ENCODE peak calls at places on chromosomes 4 and X, in nine cellular contexts. One of them, this sample, is unnamed.
A peak's percentile ranks its signal among the peaks of the same experiment; 100 is the strongest.

GRCh38 chrX:103685396-103685795 is 1.1 kb downstream of the MORF4L2 start:
- DNase-seq in transverse colon: no peak
- DNase-seq in tibial artery: no peak
- DNase-seq in GM12878: no peak
- DNase-seq in IMR-90: no peak
- DNase-seq in lung: no peak
- DNase-seq in neural progenitor cell: no peak
- DNase-seq in esophagus squamous epithelium: no peak
- DNase-seq in CD8-positive, alpha-beta memory T cell: no peak
- DNase-seq in this sample: no peak

GRCh38 chrX:125492439-125492838 is 172.8 kb downstream of the TEX13C start:
- DNase-seq in transverse colon: no peak
- DNase-seq in lung: no peak
- DNase-seq in IMR-90: no peak
- DNase-seq in GM12878: no peak
- DNase-seq in CD8-positive, alpha-beta memory T cell: no peak
- DNase-seq in neural progenitor cell: no peak
- DNase-seq in tibial artery: no peak
- DNase-seq in esophagus squamous epithelium: no peak
- DNase-seq in this sample: no peak

GRCh38 chr4:8329859-8330761 is 60.6 kb downstream of the HTRA3 start:
- DNase-seq in CD8-positive, alpha-beta memory T cell: no peak
- DNase-seq in esophagus squamous epithelium: no peak
- DNase-seq in GM12878: no peak
- DNase-seq in neural progenitor cell: no peak
- DNase-seq in transverse colon: peak; percentile 4
- DNase-seq in tibial artery: peak; percentile 63
- DNase-seq in IMR-90: no peak
- DNase-seq in lung: no peak
- DNase-seq in this sample: peak; percentile 66

GRCh38 chr4:77395481-77395880 is 210.1 kb upstream of the CXCL13 start:
- DNase-seq in CD8-positive, alpha-beta memory T cell: no peak
- DNase-seq in tibial artery: no peak
- DNase-seq in esophagus squamous epithelium: no peak
- DNase-seq in transverse colon: no peak
- DNase-seq in lung: no peak
- DNase-seq in neural progenitor cell: no peak
- DNase-seq in GM12878: no peak
- DNase-seq in IMR-90: no peak
- DNase-seq in this sample: no peak

GRCh38 chrX:45324941-45325340 is 124.3 kb upstream of the DIPK2B start:
- DNase-seq in esophagus squamous epithelium: no peak
- DNase-seq in tibial artery: no peak
- DNase-seq in neural progenitor cell: no peak
- DNase-seq in transverse colon: no peak
- DNase-seq in IMR-90: peak; percentile 52
- DNase-seq in CD8-positive, alpha-beta memory T cell: no peak
- DNase-seq in lung: no peak
- DNase-seq in GM12878: no peak
- DNase-seq in this sample: no peak

GRCh38 chr4:20754091-20754490 is 53.8 kb downstream of the PACRGL start:
- DNase-seq in CD8-positive, alpha-beta memory T cell: no peak
- DNase-seq in lung: no peak
- DNase-seq in GM12878: no peak
- DNase-seq in neural progenitor cell: no peak
- DNase-seq in transverse colon: no peak
- DNase-seq in esophagus squamous epithelium: no peak
- DNase-seq in IMR-90: no peak
- DNase-seq in tibial artery: no peak
- DNase-seq in this sample: no peak

GRCh38 chr4:8281519-8282133 is 12.1 kb downstream of the HTRA3 start:
- DNase-seq in tibial artery: peak; percentile 78
- DNase-seq in neural progenitor cell: no peak
- DNase-seq in lung: no peak
- DNase-seq in IMR-90: peak; percentile 74
- DNase-seq in transverse colon: peak; percentile 33
- DNase-seq in CD8-positive, alpha-beta memory T cell: no peak
- DNase-seq in esophagus squamous epithelium: no peak
- DNase-seq in GM12878: no peak
- DNase-seq in this sample: peak; percentile 96

GRCh38 chrX:128781506-128781905 is 729.3 kb upstream of the ACTRT1 start:
- DNase-seq in tibial artery: no peak
- DNase-seq in CD8-positive, alpha-beta memory T cell: no peak
- DNase-seq in lung: no peak
- DNase-seq in neural progenitor cell: peak; percentile 57
- DNase-seq in IMR-90: no peak
- DNase-seq in GM12878: no peak
- DNase-seq in transverse colon: peak; percentile 48
- DNase-seq in esophagus squamous epithelium: no peak
- DNase-seq in this sample: no peak

GRCh38 chr4:86972997-86973396 is 38.2 kb downstream of the AFF1 start:
- DNase-seq in esophagus squamous epithelium: no peak
- DNase-seq in neural progenitor cell: no peak
- DNase-seq in CD8-positive, alpha-beta memory T cell: no peak
- DNase-seq in lung: peak; percentile 70
- DNase-seq in transverse colon: peak; percentile 63
- DNase-seq in tibial artery: no peak
- DNase-seq in IMR-90: no peak
- DNase-seq in GM12878: no peak
- DNase-seq in this sample: no peak

GRCh38 chrX:77451041-77451440 is 3.9 kb downstream of the FGF16 start:
- DNase-seq in tibial artery: no peak
- DNase-seq in neural progenitor cell: no peak
- DNase-seq in GM12878: no peak
- DNase-seq in CD8-positive, alpha-beta memory T cell: no peak
- DNase-seq in IMR-90: peak; percentile 52
- DNase-seq in transverse colon: no peak
- DNase-seq in esophagus squamous epithelium: no peak
- DNase-seq in lung: no peak
- DNase-seq in this sample: no peak

GRCh38 chr4:23022032-23022431 is 329.3 kb downstream of the GBA3 start:
- DNase-seq in IMR-90: peak; percentile 9
- DNase-seq in CD8-positive, alpha-beta memory T cell: no peak
- DNase-seq in transverse colon: no peak
- DNase-seq in GM12878: no peak
- DNase-seq in esophagus squamous epithelium: no peak
- DNase-seq in lung: no peak
- DNase-seq in neural progenitor cell: no peak
- DNase-seq in tibial artery: no peak
- DNase-seq in this sample: no peak

GRCh38 chr4:10083861-10084641 is 32.5 kb downstream of the WDR1 start:
- DNase-seq in IMR-90: no peak
- DNase-seq in CD8-positive, alpha-beta memory T cell: no peak
- DNase-seq in GM12878: no peak
- DNase-seq in transverse colon: peak; percentile 7
- DNase-seq in tibial artery: peak; percentile 64
- DNase-seq in neural progenitor cell: no peak
- DNase-seq in lung: no peak
- DNase-seq in esophagus squamous epithelium: no peak
- DNase-seq in this sample: peak; percentile 8

GRCh38 chr4:146649232-146649631 is 10.5 kb downstream of the POU4F2 start:
- DNase-seq in lung: no peak
- DNase-seq in neural progenitor cell: no peak
- DNase-seq in transverse colon: no peak
- DNase-seq in IMR-90: no peak
- DNase-seq in esophagus squamous epithelium: no peak
- DNase-seq in tibial artery: no peak
- DNase-seq in CD8-positive, alpha-beta memory T cell: no peak
- DNase-seq in GM12878: no peak
- DNase-seq in this sample: no peak
- H3K4me1 ChIP-seq in lung: no peaks in the 10 kb centered on the region
- H3K4me1 ChIP-seq in neural progenitor cell: peaks cover 5% of the 10 kb centered on the region
- H3K4me1 ChIP-seq in transverse colon: no peaks in the 10 kb centered on the region
- H3K4me1 ChIP-seq in IMR-90: no peaks in the 10 kb centered on the region
- H3K4me1 ChIP-seq in esophagus squamous epithelium: no peaks in the 10 kb centered on the region
- H3K4me1 ChIP-seq in tibial artery: no peaks in the 10 kb centered on the region
- H3K4me1 ChIP-seq in CD8-positive, alpha-beta memory T cell: no peaks in the 10 kb centered on the region
- H3K4me1 ChIP-seq in GM12878: no peaks in the 10 kb centered on the region
- H3K4me1 ChIP-seq in this sample: no peaks in the 10 kb centered on the region

DNA sequence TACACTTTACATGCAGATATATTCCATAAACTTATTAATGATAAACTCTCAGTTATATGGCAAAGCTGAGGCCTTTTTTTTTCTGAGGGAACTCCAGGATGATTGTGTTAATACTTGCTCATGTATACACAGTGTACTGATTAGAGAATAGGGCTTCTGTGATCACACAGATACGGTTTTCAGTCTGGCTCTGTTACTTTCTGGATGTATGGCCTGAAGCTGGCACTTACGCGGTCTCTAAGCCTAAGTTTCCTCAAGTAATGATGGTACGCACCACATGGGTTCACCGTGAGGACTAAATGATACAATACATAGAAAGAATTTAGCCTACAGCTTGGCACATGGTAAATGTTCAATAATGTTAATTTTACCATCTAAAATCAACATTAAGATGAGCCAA is 73.8 kb downstream of the SEC24D start:
- DNase-seq in GM12878: no peak
- DNase-seq in transverse colon: no peak
- DNase-seq in tibial artery: no peak
- DNase-seq in esophagus squamous epithelium: no peak
- DNase-seq in CD8-positive, alpha-beta memory T cell: no peak
- DNase-seq in neural progenitor cell: no peak
- DNase-seq in lung: no peak
- DNase-seq in IMR-90: no peak
- DNase-seq in this sample: no peak
- H3K4me1 ChIP-seq in GM12878: peaks cover 13% of the 10 kb centered on the region
- H3K4me1 ChIP-seq in transverse colon: peaks cover 10% of the 10 kb centered on the region
- H3K4me1 ChIP-seq in tibial artery: peaks cover 87% of the 10 kb centered on the region
- H3K4me1 ChIP-seq in esophagus squamous epithelium: no peaks in the 10 kb centered on the region
- H3K4me1 ChIP-seq in CD8-positive, alpha-beta memory T cell: no peaks in the 10 kb centered on the region
- H3K4me1 ChIP-seq in neural progenitor cell: no peaks in the 10 kb centered on the region
- H3K4me1 ChIP-seq in lung: peaks cover 28% of the 10 kb centered on the region
- H3K4me1 ChIP-seq in IMR-90: peaks cover 25% of the 10 kb centered on the region
- H3K4me1 ChIP-seq in this sample: peaks cover 4% of the 10 kb centered on the region

DNA sequence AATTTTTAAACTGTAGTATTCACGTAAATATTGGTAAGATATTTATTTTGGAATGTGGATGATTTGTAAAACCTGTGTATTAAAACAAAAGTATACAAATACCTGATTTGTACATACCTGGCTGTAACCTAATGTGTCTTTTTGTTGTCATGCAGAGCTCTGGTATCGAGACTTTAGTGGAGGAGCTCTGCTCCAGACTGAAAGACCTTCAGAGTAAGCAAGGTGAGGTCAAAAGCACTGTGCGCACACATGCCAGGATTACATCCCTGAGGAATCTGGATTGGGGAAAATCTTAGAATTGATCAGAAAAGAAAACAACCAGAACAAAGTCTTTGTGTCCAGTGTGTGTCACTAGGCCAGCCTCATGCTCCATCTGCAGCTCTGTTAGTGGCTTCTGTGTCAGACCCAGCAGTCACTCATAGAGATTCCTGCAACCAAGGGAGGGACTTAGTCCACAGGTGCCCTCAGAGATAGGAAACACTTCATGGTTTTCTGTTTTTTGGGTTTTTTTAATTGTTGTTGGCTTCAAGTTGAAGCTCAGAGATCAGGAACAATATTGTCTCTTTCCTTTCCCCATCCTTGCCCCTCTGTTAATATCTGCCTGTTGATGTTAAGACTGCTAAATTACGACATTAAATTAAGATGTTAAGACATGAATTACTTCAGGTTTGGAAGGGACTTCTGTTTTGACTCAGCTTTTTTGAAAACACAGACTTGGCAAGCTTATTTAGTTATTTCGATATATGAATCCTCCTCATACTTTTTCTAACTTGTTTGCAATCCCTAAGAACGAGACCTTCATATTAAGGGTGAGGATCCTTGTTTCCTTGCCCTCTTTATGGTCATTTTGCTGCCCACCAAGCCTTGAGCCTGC is 52.4 kb upstream of the TBC1D14 start:
- DNase-seq in IMR-90: no peak
- DNase-seq in esophagus squamous epithelium: no peak
- DNase-seq in neural progenitor cell: no peak
- DNase-seq in transverse colon: no peak
- DNase-seq in lung: no peak
- DNase-seq in tibial artery: no peak
- DNase-seq in CD8-positive, alpha-beta memory T cell: no peak
- DNase-seq in GM12878: no peak
- DNase-seq in this sample: no peak
- H3K4me1 ChIP-seq in IMR-90: peaks cover 5% of the 10 kb centered on the region
- H3K4me1 ChIP-seq in esophagus squamous epithelium: no peaks in the 10 kb centered on the region
- H3K4me1 ChIP-seq in neural progenitor cell: no peaks in the 10 kb centered on the region
- H3K4me1 ChIP-seq in transverse colon: no peaks in the 10 kb centered on the region
- H3K4me1 ChIP-seq in lung: peaks cover 4% of the 10 kb centered on the region
- H3K4me1 ChIP-seq in tibial artery: peaks cover 24% of the 10 kb centered on the region
- H3K4me1 ChIP-seq in CD8-positive, alpha-beta memory T cell: peaks cover 3% of the 10 kb centered on the region
- H3K4me1 ChIP-seq in GM12878: peaks cover 18% of the 10 kb centered on the region
- H3K4me1 ChIP-seq in this sample: peaks cover 4% of the 10 kb centered on the region

DNA sequence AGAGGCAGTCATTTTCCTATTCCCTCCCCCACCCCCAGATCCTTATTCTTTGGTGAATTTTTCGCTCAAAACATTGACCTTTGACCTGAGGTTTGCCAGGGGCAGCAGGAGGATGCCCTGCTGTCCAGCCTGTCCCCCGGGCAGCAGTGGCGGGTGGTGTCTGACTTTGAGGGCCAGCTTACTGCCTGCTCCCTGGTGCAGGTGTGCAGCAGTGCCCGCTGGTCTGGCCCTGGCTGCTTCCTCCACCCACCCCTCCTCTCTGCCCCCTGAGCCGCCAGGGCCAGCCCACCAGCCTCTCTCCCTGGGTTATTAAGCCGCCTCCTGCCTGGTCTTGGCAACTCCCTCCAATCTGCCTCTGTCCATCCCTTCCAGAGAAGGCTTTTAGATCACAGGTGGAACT is 40.8 kb upstream of the GRPEL1 start:
- DNase-seq in neural progenitor cell: no peak
- DNase-seq in tibial artery: peak; percentile 45
- DNase-seq in GM12878: no peak
- DNase-seq in lung: no peak
- DNase-seq in esophagus squamous epithelium: no peak
- DNase-seq in transverse colon: no peak
- DNase-seq in CD8-positive, alpha-beta memory T cell: no peak
- DNase-seq in IMR-90: no peak
- DNase-seq in this sample: no peak
- H3K4me1 ChIP-seq in neural progenitor cell: peaks cover 5% of the 10 kb centered on the region
- H3K4me1 ChIP-seq in tibial artery: peaks cover 4% of the 10 kb centered on the region
- H3K4me1 ChIP-seq in GM12878: no peaks in the 10 kb centered on the region
- H3K4me1 ChIP-seq in lung: no peaks in the 10 kb centered on the region
- H3K4me1 ChIP-seq in esophagus squamous epithelium: peaks cover 3% of the 10 kb centered on the region
- H3K4me1 ChIP-seq in transverse colon: peaks cover 6% of the 10 kb centered on the region
- H3K4me1 ChIP-seq in CD8-positive, alpha-beta memory T cell: no peaks in the 10 kb centered on the region
- H3K4me1 ChIP-seq in IMR-90: no peaks in the 10 kb centered on the region
- H3K4me1 ChIP-seq in this sample: no peaks in the 10 kb centered on the region